ENCODE peak calls at places on chromosomes 12 and 14, in five cellular contexts. U, X, W, D and Z are unnamed samples.

GRCh38 chr14:89294872-89295271 is 122.2 kb downstream of the FOXN3 start:
- DNase-seq in X (no peak), U (no peak), D (no peak), W (no peak), Z (no peak)

GRCh38 chr12:56151672-56152131 is 685 bp upstream of the MYL6B start:
- DNase-seq in D (no peak), W (no peak), X (no peak), U (no peak), Z (no peak)

GRCh38 chr12:93156091-93156490 is 221.6 kb upstream of the NUDT4 start:
- DNase-seq in U (no peak), X (no peak), D (no peak), W (no peak), Z (no peak)

GRCh38 chr12:96890331-96890730 is 16.7 kb upstream of the NEDD1 start:
- DNase-seq in D (no peak), X (no peak), W (no peak), U (no peak), Z (no peak)

GRCh38 chr14:102749833-102750775 is 27.1 kb upstream of the TRAF3 start:
- DNase-seq in W (no peak), D (no peak), U (no peak), X (no peak), Z (no peak)

GRCh38 chr12:116320839-116321238 is 43.3 kb upstream of the MED13L start:
- DNase-seq in X (no peak), D (no peak), W (no peak), U (no peak), Z (no peak)

GRCh38 chr12:92398565-92399309 is 253.1 kb upstream of the BTG1 start:
- DNase-seq in D (peak), U (no peak), W (no peak), X (no peak), Z (no peak)

GRCh38 chr14:54676822-54677708 is 110.1 kb downstream of the SAMD4A start:
- DNase-seq in U (peak), W (no peak), D (no peak), X (peak), Z (no peak)

GRCh38 chr14:24194186-24194872 is 912 bp downstream of the TM9SF1 start:
- DNase-seq in U (no peak), X (no peak), W (no peak), D (no peak), Z (no peak)

GRCh38 chr12:29807125-29807524 is 23.4 kb upstream of the TMTC1 start:
- DNase-seq in X (no peak), U (no peak), W (no peak), D (no peak), Z (no peak)

GRCh38 chr14:21382886-21383847 is 652 bp downstream of the SUPT16H start:
- DNase-seq in W (peak), U (peak), D (no peak), X (peak), Z (peak)

GRCh38 chr14:72894623-72895378 is 900 bp upstream of the DPF3 start:
- DNase-seq in W (no peak), D (no peak), U (no peak), X (peak), Z (no peak)

GRCh38 chr12:11797993-11798720 is 148.7 kb downstream of the ETV6 start:
- DNase-seq in U (no peak), X (no peak), D (no peak), W (no peak), Z (no peak)

DNA sequence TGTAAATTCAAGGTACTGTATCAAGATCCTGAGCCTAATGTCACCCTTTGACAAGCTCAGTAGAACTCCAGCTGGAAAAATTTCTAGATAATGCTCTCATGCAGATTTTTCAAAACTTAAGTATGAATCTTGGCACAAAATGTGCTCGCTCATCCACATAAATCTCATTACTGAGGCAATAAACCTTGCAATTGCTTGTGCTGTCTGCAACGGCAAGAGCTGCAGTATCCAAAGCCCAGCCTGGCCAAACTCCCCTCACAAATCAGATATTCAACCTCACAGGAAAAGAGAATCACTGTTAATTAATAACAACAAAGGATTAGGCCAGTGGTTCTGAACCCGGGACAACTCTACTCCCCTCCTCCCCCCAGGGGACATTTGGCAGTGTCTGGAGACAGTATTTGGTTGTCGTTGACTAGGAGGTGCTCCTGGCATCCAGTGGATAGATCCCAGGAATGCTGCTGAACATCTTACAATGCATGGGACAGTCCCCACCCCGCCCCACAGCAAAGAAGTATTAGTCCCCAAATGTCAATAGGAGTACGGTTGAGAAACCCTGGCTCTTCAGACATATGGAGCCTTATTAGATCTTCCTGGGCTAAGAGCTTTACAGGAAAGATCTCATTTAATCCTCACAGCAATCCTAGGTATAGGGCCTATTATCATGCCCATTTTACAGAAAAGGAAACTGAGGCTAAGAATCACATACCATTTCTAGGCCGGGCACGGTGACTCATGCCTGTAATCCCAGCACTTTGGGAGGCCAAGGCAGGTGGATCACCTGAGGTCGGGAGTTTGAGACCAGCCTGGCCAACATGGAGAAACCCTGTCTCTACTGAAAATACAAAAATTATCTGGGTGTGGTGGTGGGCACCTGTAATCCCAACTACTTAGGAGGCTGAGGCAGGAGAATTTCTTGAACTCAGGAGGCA is 19.4 kb upstream of the CORO1C start:
- DNase-seq in W (no peak), U (peak), X (no peak), D (no peak), Z (no peak)
- H3K4me3 ChIP-seq in W (no peak), U (no peak), X (no peak), D (no peak), Z (no peak)

DNA sequence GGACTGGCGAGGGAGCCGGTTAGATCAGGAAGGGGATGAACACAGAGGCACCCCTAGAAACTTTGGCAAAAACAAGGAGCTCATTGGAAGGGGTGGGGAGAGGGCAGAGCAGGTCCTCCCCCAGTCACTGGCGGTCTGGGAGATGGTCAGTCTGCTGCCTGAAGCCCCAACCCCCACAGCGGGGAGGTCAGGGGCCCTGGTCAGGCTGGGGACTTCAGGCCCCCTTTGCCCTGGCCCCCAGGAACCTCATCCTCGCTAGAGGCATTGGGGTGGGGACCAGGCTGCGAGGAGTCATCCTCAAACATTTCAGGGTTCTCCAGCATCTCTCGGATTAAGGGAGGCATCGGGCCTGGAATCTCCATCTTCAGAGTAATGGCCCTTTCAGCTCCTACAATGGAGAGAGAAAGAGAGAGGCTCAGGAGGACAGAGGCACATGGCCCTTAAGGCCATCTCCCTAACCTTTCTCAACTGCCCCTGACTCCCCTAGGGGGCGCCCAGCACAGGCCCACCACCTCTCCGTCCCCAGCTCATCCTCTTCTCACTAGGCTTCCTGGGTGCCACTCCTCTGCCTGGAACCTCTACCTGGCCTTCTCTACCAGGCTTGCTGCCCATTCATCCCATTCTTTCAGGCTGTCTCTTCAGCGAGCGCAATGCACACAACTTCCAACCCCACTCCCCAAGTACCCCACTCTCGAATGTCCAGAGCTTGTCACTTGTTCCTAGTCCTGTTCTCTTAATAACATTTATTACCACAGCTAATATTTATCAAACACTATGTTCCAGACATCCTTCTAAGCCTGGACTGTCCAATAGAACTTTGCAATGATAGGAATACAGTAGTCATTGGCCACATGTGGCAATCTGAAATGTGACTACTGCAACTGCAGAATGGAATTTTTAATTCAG is 4.7 kb upstream of the ITGB7 start:
- DNase-seq in D (no peak), U (no peak), W (no peak), X (no peak), Z (no peak)
- TF ChIP-seq CTCF in D (no peak), U (no peak), W (no peak), X (no peak), Z (no peak)

DNA sequence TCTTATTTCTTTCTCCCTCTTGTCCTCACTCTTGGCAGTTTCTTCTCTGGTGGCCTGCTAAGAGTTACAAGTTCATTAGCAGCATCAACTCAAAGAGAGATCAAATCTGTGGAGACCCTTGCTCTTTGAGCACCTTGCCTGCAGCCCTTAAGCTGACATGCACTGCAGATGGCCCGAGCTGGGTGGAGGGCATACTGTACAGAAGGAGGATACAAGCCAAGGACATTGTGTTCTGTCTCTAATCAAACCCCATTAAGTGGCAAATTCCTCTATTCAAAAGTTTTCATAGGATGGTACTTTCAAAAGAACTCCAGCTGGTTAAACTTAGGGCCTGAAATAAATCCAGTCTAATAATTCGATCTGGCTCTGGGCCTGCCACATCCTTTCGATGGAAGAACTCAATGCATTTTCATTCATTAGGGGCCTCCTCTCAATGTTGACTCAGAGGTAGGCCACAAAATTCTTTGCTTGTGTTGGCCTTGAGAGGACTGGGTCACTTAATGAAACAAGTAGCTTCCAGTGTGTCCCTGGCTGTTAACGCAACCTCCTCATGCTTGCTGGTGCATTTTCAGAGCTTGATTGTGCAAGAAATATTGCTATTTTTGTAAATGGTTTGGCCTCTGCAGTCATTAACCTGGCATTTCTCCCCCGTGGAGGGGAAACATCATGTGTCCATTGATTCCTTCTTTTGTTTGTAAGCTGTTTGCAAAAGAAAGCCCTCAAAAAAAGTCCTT is 318.2 kb downstream of the NUAK1 start:
- DNase-seq in X (peak), D (no peak), W (no peak), U (peak), Z (peak)
- H3K27ac ChIP-seq in X (no peak), D (no peak), W (peak), U (peak), Z (peak)

GRCh38 chr12:30959778-30960177 is 33.2 kb downstream of the TSPAN11 start:
- DNase-seq in D (no peak), U (no peak), X (no peak), W (no peak), Z (no peak)
- H3K4me3 ChIP-seq in D (no peak), U (no peak), X (no peak), W (no peak), Z (no peak)